ENCODE peak calls at places on chromosome 3, in nine cellular contexts. One of them, this sample, is unnamed.

GRCh38 chr3:128484404-128485282 is 8.4 kb downstream of the GATA2 start:
- DNase-seq in choroid plexus epithelial cell: no peak
- DNase-seq in BE2C: peak
- DNase-seq in GM12865: no peak
- DNase-seq in lung: no peak
- DNase-seq in RWPE2: no peak
- DNase-seq in foreskin fibroblast: no peak
- DNase-seq in stomach: no peak
- DNase-seq in tibial nerve: no peak
- DNase-seq in this sample: no peak

GRCh38 chr3:126474498-126475410 is 937 bp downstream of the ZXDC start:
- DNase-seq in choroid plexus epithelial cell: peak
- DNase-seq in BE2C: peak
- DNase-seq in GM12865: peak
- DNase-seq in lung: peak
- DNase-seq in RWPE2: peak
- DNase-seq in foreskin fibroblast: no peak
- DNase-seq in stomach: peak
- DNase-seq in tibial nerve: no peak
- DNase-seq in this sample: peak

GRCh38 chr3:24019585-24019984 is 74.5 kb downstream of the NR1D2 start:
- DNase-seq in choroid plexus epithelial cell: no peak
- DNase-seq in BE2C: no peak
- DNase-seq in GM12865: no peak
- DNase-seq in lung: no peak
- DNase-seq in RWPE2: no peak
- DNase-seq in foreskin fibroblast: no peak
- DNase-seq in stomach: no peak
- DNase-seq in tibial nerve: no peak
- DNase-seq in this sample: no peak

GRCh38 chr3:127121850-127122249 is 71.1 kb upstream of the PRR23E start:
- DNase-seq in choroid plexus epithelial cell: no peak
- DNase-seq in BE2C: no peak
- DNase-seq in GM12865: no peak
- DNase-seq in lung: no peak
- DNase-seq in RWPE2: no peak
- DNase-seq in foreskin fibroblast: no peak
- DNase-seq in stomach: no peak
- DNase-seq in tibial nerve: no peak
- DNase-seq in this sample: no peak

GRCh38 chr3:55826731-55827496 is 339.8 kb upstream of the WNT5A start:
- DNase-seq in choroid plexus epithelial cell: peak
- DNase-seq in BE2C: no peak
- DNase-seq in GM12865: no peak
- DNase-seq in lung: no peak
- DNase-seq in RWPE2: no peak
- DNase-seq in foreskin fibroblast: peak
- DNase-seq in stomach: no peak
- DNase-seq in tibial nerve: no peak
- DNase-seq in this sample: no peak

GRCh38 chr3:197305854-197306253 is 7.4 kb upstream of the DLG1 start:
- DNase-seq in choroid plexus epithelial cell: peak
- DNase-seq in BE2C: no peak
- DNase-seq in GM12865: peak
- DNase-seq in lung: no peak
- DNase-seq in RWPE2: no peak
- DNase-seq in foreskin fibroblast: peak
- DNase-seq in stomach: no peak
- DNase-seq in tibial nerve: no peak
- DNase-seq in this sample: peak

GRCh38 chr3:123194552-123194951 is 7.2 kb upstream of the SEC22A start:
- DNase-seq in choroid plexus epithelial cell: peak
- DNase-seq in BE2C: peak
- DNase-seq in GM12865: no peak
- DNase-seq in lung: no peak
- DNase-seq in RWPE2: no peak
- DNase-seq in foreskin fibroblast: peak
- DNase-seq in stomach: peak
- DNase-seq in tibial nerve: no peak
- DNase-seq in this sample: no peak

GRCh38 chr3:171574556-171575240 is 114.5 kb upstream of the TNIK start:
- DNase-seq in choroid plexus epithelial cell: no peak
- DNase-seq in BE2C: no peak
- DNase-seq in GM12865: no peak
- DNase-seq in lung: no peak
- DNase-seq in RWPE2: no peak
- DNase-seq in foreskin fibroblast: no peak
- DNase-seq in stomach: no peak
- DNase-seq in tibial nerve: no peak
- DNase-seq in this sample: no peak

GRCh38 chr3:157906627-157907026 is 199.6 kb downstream of the SHOX2 start:
- DNase-seq in choroid plexus epithelial cell: peak
- DNase-seq in BE2C: no peak
- DNase-seq in GM12865: no peak
- DNase-seq in lung: no peak
- DNase-seq in RWPE2: no peak
- DNase-seq in foreskin fibroblast: no peak
- DNase-seq in stomach: no peak
- DNase-seq in tibial nerve: no peak
- DNase-seq in this sample: no peak

GRCh38 chr3:43632269-43632733 is 10.5 kb upstream of the ANO10 start:
- DNase-seq in choroid plexus epithelial cell: peak
- DNase-seq in BE2C: no peak
- DNase-seq in GM12865: no peak
- DNase-seq in lung: no peak
- DNase-seq in RWPE2: peak
- DNase-seq in foreskin fibroblast: peak
- DNase-seq in stomach: no peak
- DNase-seq in tibial nerve: no peak
- DNase-seq in this sample: no peak

GRCh38 chr3:39122811-39123210 is 15.3 kb downstream of the TTC21A start:
- DNase-seq in choroid plexus epithelial cell: no peak
- DNase-seq in BE2C: no peak
- DNase-seq in GM12865: peak
- DNase-seq in lung: no peak
- DNase-seq in RWPE2: no peak
- DNase-seq in foreskin fibroblast: no peak
- DNase-seq in stomach: no peak
- DNase-seq in tibial nerve: no peak
- DNase-seq in this sample: no peak

GRCh38 chr3:66473637-66474036 is 27.2 kb downstream of the LRIG1 start:
- DNase-seq in choroid plexus epithelial cell: peak
- DNase-seq in BE2C: no peak
- DNase-seq in GM12865: no peak
- DNase-seq in lung: no peak
- DNase-seq in RWPE2: no peak
- DNase-seq in foreskin fibroblast: peak
- DNase-seq in stomach: no peak
- DNase-seq in tibial nerve: no peak
- DNase-seq in this sample: peak

GRCh38 chr3:44125882-44126281 is 115.8 kb upstream of the TOPAZ1 start:
- DNase-seq in choroid plexus epithelial cell: peak
- DNase-seq in BE2C: no peak
- DNase-seq in GM12865: no peak
- DNase-seq in lung: no peak
- DNase-seq in RWPE2: no peak
- DNase-seq in foreskin fibroblast: peak
- DNase-seq in stomach: no peak
- DNase-seq in tibial nerve: no peak
- DNase-seq in this sample: no peak

GRCh38 chr3:68880632-68881031 is 51.7 kb downstream of the TAFA4 start:
- DNase-seq in choroid plexus epithelial cell: no peak
- DNase-seq in BE2C: no peak
- DNase-seq in GM12865: no peak
- DNase-seq in lung: no peak
- DNase-seq in RWPE2: no peak
- DNase-seq in foreskin fibroblast: no peak
- DNase-seq in stomach: no peak
- DNase-seq in tibial nerve: no peak
- DNase-seq in this sample: no peak

GRCh38 chr3:5162102-5162501 is 25.4 kb upstream of the EDEM1 start:
- DNase-seq in choroid plexus epithelial cell: peak
- DNase-seq in BE2C: no peak
- DNase-seq in GM12865: no peak
- DNase-seq in lung: no peak
- DNase-seq in RWPE2: no peak
- DNase-seq in foreskin fibroblast: peak
- DNase-seq in stomach: no peak
- DNase-seq in tibial nerve: no peak
- DNase-seq in this sample: no peak

GRCh38 chr3:143037867-143038266 is 36.5 kb downstream of the U2SURP start:
- DNase-seq in choroid plexus epithelial cell: no peak
- DNase-seq in BE2C: no peak
- DNase-seq in GM12865: peak
- DNase-seq in lung: no peak
- DNase-seq in RWPE2: no peak
- DNase-seq in foreskin fibroblast: no peak
- DNase-seq in stomach: no peak
- DNase-seq in tibial nerve: no peak
- DNase-seq in this sample: no peak
- TF ChIP-seq CTCF in choroid plexus epithelial cell: no peak
- TF ChIP-seq CTCF in BE2C: peak
- TF ChIP-seq CTCF in GM12865: peak
- TF ChIP-seq CTCF in lung: no peak
- TF ChIP-seq CTCF in RWPE2: peak
- TF ChIP-seq CTCF in foreskin fibroblast: peak
- TF ChIP-seq CTCF in stomach: no peak
- TF ChIP-seq CTCF in tibial nerve: no peak
- TF ChIP-seq CTCF in this sample: peak

GRCh38 chr3:19025441-19025840 is 122.9 kb upstream of the KCNH8 start:
- DNase-seq in choroid plexus epithelial cell: no peak
- DNase-seq in BE2C: no peak
- DNase-seq in GM12865: no peak
- DNase-seq in lung: no peak
- DNase-seq in RWPE2: no peak
- DNase-seq in foreskin fibroblast: no peak
- DNase-seq in stomach: no peak
- DNase-seq in tibial nerve: no peak
- DNase-seq in this sample: no peak

GRCh38 chr3:19029837-19030835 is 118.2 kb upstream of the KCNH8 start:
- DNase-seq in choroid plexus epithelial cell: no peak
- DNase-seq in BE2C: no peak
- DNase-seq in GM12865: no peak
- DNase-seq in lung: no peak
- DNase-seq in RWPE2: no peak
- DNase-seq in foreskin fibroblast: no peak
- DNase-seq in stomach: no peak
- DNase-seq in tibial nerve: no peak
- DNase-seq in this sample: peak
- TF ChIP-seq CTCF in choroid plexus epithelial cell: no peak
- TF ChIP-seq CTCF in BE2C: peak
- TF ChIP-seq CTCF in GM12865: peak
- TF ChIP-seq CTCF in lung: no peak
- TF ChIP-seq CTCF in RWPE2: no peak
- TF ChIP-seq CTCF in foreskin fibroblast: no peak
- TF ChIP-seq CTCF in stomach: no peak
- TF ChIP-seq CTCF in tibial nerve: no peak
- TF ChIP-seq CTCF in this sample: no peak

GRCh38 chr3:135759651-135760050 is 205.9 kb upstream of the PPP2R3A start:
- DNase-seq in choroid plexus epithelial cell: no peak
- DNase-seq in BE2C: no peak
- DNase-seq in GM12865: no peak
- DNase-seq in lung: no peak
- DNase-seq in RWPE2: no peak
- DNase-seq in foreskin fibroblast: no peak
- DNase-seq in stomach: no peak
- DNase-seq in tibial nerve: no peak
- DNase-seq in this sample: no peak
- TF ChIP-seq CTCF in choroid plexus epithelial cell: no peak
- TF ChIP-seq CTCF in BE2C: no peak
- TF ChIP-seq CTCF in GM12865: no peak
- TF ChIP-seq CTCF in lung: no peak
- TF ChIP-seq CTCF in RWPE2: no peak
- TF ChIP-seq CTCF in foreskin fibroblast: no peak
- TF ChIP-seq CTCF in stomach: no peak
- TF ChIP-seq CTCF in tibial nerve: no peak
- TF ChIP-seq CTCF in this sample: no peak

GRCh38 chr3:107847791-107848190 is 243.0 kb downstream of the CD47 start:
- DNase-seq in choroid plexus epithelial cell: no peak
- DNase-seq in BE2C: no peak
- DNase-seq in GM12865: no peak
- DNase-seq in lung: no peak
- DNase-seq in RWPE2: no peak
- DNase-seq in foreskin fibroblast: no peak
- DNase-seq in stomach: no peak
- DNase-seq in tibial nerve: no peak
- DNase-seq in this sample: no peak
- TF ChIP-seq CTCF in choroid plexus epithelial cell: no peak
- TF ChIP-seq CTCF in BE2C: no peak
- TF ChIP-seq CTCF in GM12865: no peak
- TF ChIP-seq CTCF in lung: no peak
- TF ChIP-seq CTCF in RWPE2: no peak
- TF ChIP-seq CTCF in foreskin fibroblast: no peak
- TF ChIP-seq CTCF in stomach: no peak
- TF ChIP-seq CTCF in tibial nerve: no peak
- TF ChIP-seq CTCF in this sample: no peak

GRCh38 chr3:176514297-176514696 is 683.0 kb downstream of the TBL1XR1 start:
- DNase-seq in choroid plexus epithelial cell: peak
- DNase-seq in BE2C: peak
- DNase-seq in GM12865: peak
- DNase-seq in lung: no peak
- DNase-seq in RWPE2: no peak
- DNase-seq in foreskin fibroblast: peak
- DNase-seq in stomach: no peak
- DNase-seq in tibial nerve: no peak
- DNase-seq in this sample: peak
- TF ChIP-seq CTCF in choroid plexus epithelial cell: peak
- TF ChIP-seq CTCF in BE2C: peak
- TF ChIP-seq CTCF in GM12865: peak
- TF ChIP-seq CTCF in lung: no peak
- TF ChIP-seq CTCF in RWPE2: no peak
- TF ChIP-seq CTCF in foreskin fibroblast: peak
- TF ChIP-seq CTCF in stomach: no peak
- TF ChIP-seq CTCF in tibial nerve: no peak
- TF ChIP-seq CTCF in this sample: peak

GRCh38 chr3:18891641-18892040 is 256.7 kb upstream of the KCNH8 start:
- DNase-seq in choroid plexus epithelial cell: no peak
- DNase-seq in BE2C: no peak
- DNase-seq in GM12865: no peak
- DNase-seq in lung: no peak
- DNase-seq in RWPE2: no peak
- DNase-seq in foreskin fibroblast: no peak
- DNase-seq in stomach: no peak
- DNase-seq in tibial nerve: no peak
- DNase-seq in this sample: peak
- TF ChIP-seq CTCF in choroid plexus epithelial cell: no peak
- TF ChIP-seq CTCF in BE2C: no peak
- TF ChIP-seq CTCF in GM12865: no peak
- TF ChIP-seq CTCF in lung: no peak
- TF ChIP-seq CTCF in RWPE2: no peak
- TF ChIP-seq CTCF in foreskin fibroblast: no peak
- TF ChIP-seq CTCF in stomach: no peak
- TF ChIP-seq CTCF in tibial nerve: no peak
- TF ChIP-seq CTCF in this sample: no peak